ENCODE peak calls at places on chromosome X, in seven cellular contexts. One of them, this sample, is unnamed.

GRCh38 chrX:38895775-38896174 is 94.5 kb downstream of the MID1IP1 start:
- DNase-seq in GM20000: no peak
- DNase-seq in gastrocnemius medialis: no peak
- DNase-seq in H1: no peak
- DNase-seq in AG09319: no peak
- DNase-seq in mesothelial cell of epicardium: no peak
- DNase-seq in cardiac muscle cell: no peak
- DNase-seq in this sample: no peak

GRCh38 chrX:43514820-43515219 is 141.3 kb upstream of the MAOA start:
- DNase-seq in H1: no peak
- DNase-seq in cardiac muscle cell: no peak
- DNase-seq in AG09319: no peak
- DNase-seq in GM20000: no peak
- DNase-seq in mesothelial cell of epicardium: no peak
- DNase-seq in gastrocnemius medialis: no peak
- DNase-seq in this sample: no peak

GRCh38 chrX:110204986-110205385 is 112.9 kb downstream of the AMMECR1 start:
- DNase-seq in mesothelial cell of epicardium: no peak
- DNase-seq in AG09319: peak; percentile 18
- DNase-seq in H1: no peak
- DNase-seq in GM20000: no peak
- DNase-seq in cardiac muscle cell: peak; percentile 68
- DNase-seq in gastrocnemius medialis: no peak
- DNase-seq in this sample: no peak

GRCh38 chrX:72003811-72004750 is 93.4 kb downstream of the NHSL2 start:
- DNase-seq in cardiac muscle cell: peak; percentile 52
- DNase-seq in H1: peak; percentile 58
- DNase-seq in gastrocnemius medialis: peak; percentile 42
- DNase-seq in GM20000: no peak
- DNase-seq in AG09319: peak; percentile 53
- DNase-seq in mesothelial cell of epicardium: no peak
- DNase-seq in this sample: no peak

GRCh38 chrX:107153005-107153404 is 34.4 kb upstream of the RBM41 start:
- DNase-seq in AG09319: no peak
- DNase-seq in gastrocnemius medialis: no peak
- DNase-seq in mesothelial cell of epicardium: no peak
- DNase-seq in GM20000: no peak
- DNase-seq in H1: no peak
- DNase-seq in cardiac muscle cell: no peak
- DNase-seq in this sample: no peak

GRCh38 chrX:124098089-124098488 is 136.6 kb downstream of the STAG2 start:
- DNase-seq in AG09319: peak; percentile 3
- DNase-seq in mesothelial cell of epicardium: no peak
- DNase-seq in cardiac muscle cell: peak; percentile 53
- DNase-seq in H1: no peak
- DNase-seq in gastrocnemius medialis: no peak
- DNase-seq in GM20000: peak; percentile 2
- DNase-seq in this sample: no peak

GRCh38 chrX:97399400-97399799 is 515.7 kb downstream of the RPA4 start:
- DNase-seq in cardiac muscle cell: peak; percentile 42
- DNase-seq in H1: no peak
- DNase-seq in gastrocnemius medialis: no peak
- DNase-seq in AG09319: peak; percentile 19
- DNase-seq in GM20000: peak; percentile 12
- DNase-seq in mesothelial cell of epicardium: no peak
- DNase-seq in this sample: no peak

GRCh38 chrX:75303795-75304194 is 29.9 kb downstream of the UPRT start:
- DNase-seq in GM20000: no peak
- DNase-seq in mesothelial cell of epicardium: no peak
- DNase-seq in AG09319: no peak
- DNase-seq in cardiac muscle cell: peak; percentile 76
- DNase-seq in gastrocnemius medialis: no peak
- DNase-seq in H1: no peak
- DNase-seq in this sample: peak; percentile 64

GRCh38 chrX:109830704-109831206 is 97.7 kb upstream of the ACSL4 start:
- DNase-seq in gastrocnemius medialis: no peak
- DNase-seq in AG09319: peak; percentile 55
- DNase-seq in mesothelial cell of epicardium: no peak
- DNase-seq in cardiac muscle cell: peak; percentile 74
- DNase-seq in GM20000: peak; percentile 20
- DNase-seq in H1: no peak
- DNase-seq in this sample: no peak

GRCh38 chrX:43702079-43702524 is 46.0 kb downstream of the MAOA start:
- DNase-seq in gastrocnemius medialis: no peak
- DNase-seq in cardiac muscle cell: no peak
- DNase-seq in GM20000: no peak
- DNase-seq in mesothelial cell of epicardium: no peak
- DNase-seq in H1: no peak
- DNase-seq in AG09319: no peak
- DNase-seq in this sample: no peak

GRCh38 chrX:72381439-72382198 is 75.9 kb upstream of the CITED1 start:
- DNase-seq in cardiac muscle cell: peak; percentile 29
- DNase-seq in H1: no peak
- DNase-seq in AG09319: no peak
- DNase-seq in mesothelial cell of epicardium: no peak
- DNase-seq in GM20000: no peak
- DNase-seq in gastrocnemius medialis: no peak
- DNase-seq in this sample: no peak

GRCh38 chrX:139776614-139777013 is 68.6 kb upstream of the MCF2 start:
- DNase-seq in H1: no peak
- DNase-seq in mesothelial cell of epicardium: no peak
- DNase-seq in GM20000: no peak
- DNase-seq in cardiac muscle cell: no peak
- DNase-seq in gastrocnemius medialis: no peak
- DNase-seq in AG09319: no peak
- DNase-seq in this sample: no peak

GRCh38 chrX:111375747-111376146 is 36.2 kb downstream of the DCX start:
- DNase-seq in GM20000: no peak
- DNase-seq in AG09319: no peak
- DNase-seq in gastrocnemius medialis: no peak
- DNase-seq in H1: no peak
- DNase-seq in mesothelial cell of epicardium: no peak
- DNase-seq in cardiac muscle cell: peak; percentile 0
- DNase-seq in this sample: no peak

GRCh38 chrX:3377560-3377959 is 31.1 kb upstream of the MXRA5 start:
- DNase-seq in cardiac muscle cell: no peak
- DNase-seq in gastrocnemius medialis: no peak
- DNase-seq in AG09319: no peak
- DNase-seq in GM20000: no peak
- DNase-seq in mesothelial cell of epicardium: no peak
- DNase-seq in H1: no peak
- DNase-seq in this sample: no peak

GRCh38 chrX:153829549-153829798 is 870 bp downstream of the PDZD4 start:
- DNase-seq in GM20000: no peak
- DNase-seq in cardiac muscle cell: no peak
- DNase-seq in AG09319: no peak
- DNase-seq in H1: no peak
- DNase-seq in mesothelial cell of epicardium: no peak
- DNase-seq in gastrocnemius medialis: no peak
- DNase-seq in this sample: no peak

GRCh38 chrX:39309721-39310152 is 508.5 kb downstream of the MID1IP1 start:
- DNase-seq in gastrocnemius medialis: no peak
- DNase-seq in H1: no peak
- DNase-seq in GM20000: peak; percentile 8
- DNase-seq in cardiac muscle cell: peak; percentile 38
- DNase-seq in mesothelial cell of epicardium: no peak
- DNase-seq in AG09319: no peak
- DNase-seq in this sample: no peak

GRCh38 chrX:47743504-47743903 is 84.5 kb upstream of the UXT start:
- DNase-seq in mesothelial cell of epicardium: no peak
- DNase-seq in GM20000: no peak
- DNase-seq in AG09319: no peak
- DNase-seq in H1: no peak
- DNase-seq in gastrocnemius medialis: no peak
- DNase-seq in cardiac muscle cell: peak; percentile 73
- DNase-seq in this sample: no peak

GRCh38 chrX:22314692-22315091 is 42.0 kb downstream of the CBLL2 start:
- DNase-seq in cardiac muscle cell: no peak
- DNase-seq in GM20000: no peak
- DNase-seq in mesothelial cell of epicardium: no peak
- DNase-seq in H1: no peak
- DNase-seq in gastrocnemius medialis: no peak
- DNase-seq in AG09319: no peak
- DNase-seq in this sample: no peak

GRCh38 chrX:154486396-154487207 is at the start of gene UBL4A:
- DNase-seq in mesothelial cell of epicardium: peak; percentile 80
- DNase-seq in H1: peak; percentile 55
- DNase-seq in gastrocnemius medialis: peak; percentile 28
- DNase-seq in GM20000: peak; percentile 85
- DNase-seq in cardiac muscle cell: peak; percentile 75
- DNase-seq in AG09319: no peak
- DNase-seq in this sample: no peak

GRCh38 chrX:45762699-45763647 is 562.3 kb upstream of the DIPK2B start:
- DNase-seq in cardiac muscle cell: no peak
- DNase-seq in gastrocnemius medialis: no peak
- DNase-seq in GM20000: no peak
- DNase-seq in AG09319: no peak
- DNase-seq in mesothelial cell of epicardium: no peak
- DNase-seq in H1: no peak
- DNase-seq in this sample: no peak

GRCh38 chrX:147900349-147900748 is 11.4 kb upstream of the FMR1 start:
- DNase-seq in cardiac muscle cell: no peak
- DNase-seq in mesothelial cell of epicardium: no peak
- DNase-seq in GM20000: no peak
- DNase-seq in gastrocnemius medialis: no peak
- DNase-seq in AG09319: no peak
- DNase-seq in H1: no peak
- DNase-seq in this sample: no peak

DNA sequence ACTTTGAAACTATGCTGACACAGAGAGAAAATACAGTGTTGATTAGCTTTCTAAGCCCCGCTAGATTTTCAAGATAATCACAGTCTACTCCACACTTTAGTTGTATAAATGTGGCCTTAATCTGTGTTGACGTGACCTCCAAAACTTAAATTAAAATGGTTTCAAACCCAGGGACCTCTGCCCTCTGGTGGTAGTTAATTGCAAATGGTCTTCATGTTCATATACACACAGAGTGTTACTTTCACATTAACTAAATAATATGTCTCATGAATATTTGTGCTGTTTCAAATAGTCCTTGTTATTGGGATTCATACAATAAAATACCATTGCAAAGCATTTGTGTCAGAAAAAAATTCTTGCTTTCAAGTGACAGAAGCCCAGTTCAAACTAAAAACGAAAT is 64.3 kb downstream of the TASL start:
- DNase-seq in AG09319: no peak
- DNase-seq in GM20000: peak; percentile 4
- DNase-seq in mesothelial cell of epicardium: no peak
- DNase-seq in H1: no peak
- DNase-seq in cardiac muscle cell: peak; percentile 18
- DNase-seq in gastrocnemius medialis: no peak
- DNase-seq in this sample: no peak
- TF ChIP-seq CTCF in AG09319: peak; percentile 35
- TF ChIP-seq CTCF in GM20000: no peak
- TF ChIP-seq CTCF in mesothelial cell of epicardium: peak; percentile 52
- TF ChIP-seq CTCF in H1: peak; percentile 40
- TF ChIP-seq CTCF in cardiac muscle cell: peak; percentile 38
- TF ChIP-seq CTCF in gastrocnemius medialis: peak; percentile 19
- TF ChIP-seq CTCF in this sample: no peak

DNA sequence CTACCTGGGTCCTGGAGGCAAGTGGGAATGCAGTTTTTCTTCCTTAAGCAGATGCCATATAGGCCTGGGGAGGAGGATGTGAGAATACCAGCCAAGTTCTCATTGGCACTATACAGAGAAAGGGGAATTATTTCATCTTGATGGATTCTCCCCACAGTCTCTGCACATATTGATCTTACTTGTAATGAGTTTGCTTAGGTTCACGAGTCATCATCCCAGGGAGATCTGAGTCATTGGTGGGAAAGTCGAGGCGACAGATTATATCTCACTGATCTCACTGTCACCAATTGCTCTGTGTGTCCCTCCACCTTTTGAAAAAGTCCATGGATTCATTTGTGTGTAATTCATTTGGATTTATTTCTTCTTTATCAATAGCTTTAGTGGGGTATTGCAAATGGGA is 156.8 kb downstream of the AR start:
- DNase-seq in GM20000: no peak
- DNase-seq in H1: no peak
- DNase-seq in mesothelial cell of epicardium: no peak
- DNase-seq in cardiac muscle cell: no peak
- DNase-seq in gastrocnemius medialis: no peak
- DNase-seq in AG09319: no peak
- DNase-seq in this sample: no peak
- TF ChIP-seq CTCF in GM20000: no peak
- TF ChIP-seq CTCF in H1: no peak
- TF ChIP-seq CTCF in mesothelial cell of epicardium: no peak
- TF ChIP-seq CTCF in cardiac muscle cell: no peak
- TF ChIP-seq CTCF in gastrocnemius medialis: no peak
- TF ChIP-seq CTCF in AG09319: no peak
- TF ChIP-seq CTCF in this sample: no peak

DNA sequence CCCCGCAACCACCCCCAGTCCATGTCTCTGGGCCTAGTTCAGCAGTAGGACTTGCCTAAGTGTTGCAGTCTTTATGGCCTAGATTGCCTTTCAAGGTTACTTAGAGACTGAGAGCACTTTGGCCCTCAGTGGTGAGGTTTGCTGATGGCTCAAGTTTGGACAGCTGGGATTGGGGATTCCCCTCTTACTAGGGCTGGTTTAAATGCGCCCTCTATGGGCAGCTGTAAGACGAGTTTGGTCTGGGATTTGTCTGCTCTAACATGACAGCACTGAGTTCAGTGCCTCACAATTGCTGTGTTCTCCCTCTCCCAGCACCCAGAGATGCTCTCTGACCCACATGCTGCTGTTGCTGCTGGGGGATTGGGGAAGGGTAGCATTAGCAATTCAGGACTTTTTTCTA is 23.1 kb downstream of the DACH2 start:
- DNase-seq in H1: peak; percentile 44
- DNase-seq in GM20000: no peak
- DNase-seq in AG09319: no peak
- DNase-seq in cardiac muscle cell: peak; percentile 7
- DNase-seq in mesothelial cell of epicardium: no peak
- DNase-seq in gastrocnemius medialis: no peak
- DNase-seq in this sample: no peak
- TF ChIP-seq CTCF in H1: peak; percentile 70
- TF ChIP-seq CTCF in GM20000: peak; percentile 36
- TF ChIP-seq CTCF in AG09319: peak; percentile 4
- TF ChIP-seq CTCF in cardiac muscle cell: no peak
- TF ChIP-seq CTCF in mesothelial cell of epicardium: no peak
- TF ChIP-seq CTCF in gastrocnemius medialis: peak; percentile 21
- TF ChIP-seq CTCF in this sample: peak; percentile 40

GRCh38 chrX:24117288-24117687 is 32.2 kb upstream of the ZFX start:
- DNase-seq in GM20000: no peak
- DNase-seq in gastrocnemius medialis: peak; percentile 20
- DNase-seq in cardiac muscle cell: peak; percentile 74
- DNase-seq in H1: no peak
- DNase-seq in mesothelial cell of epicardium: no peak
- DNase-seq in AG09319: peak; percentile 44
- DNase-seq in this sample: no peak
- TF ChIP-seq CTCF in GM20000: no peak
- TF ChIP-seq CTCF in gastrocnemius medialis: no peak
- TF ChIP-seq CTCF in cardiac muscle cell: no peak
- TF ChIP-seq CTCF in H1: no peak
- TF ChIP-seq CTCF in mesothelial cell of epicardium: no peak
- TF ChIP-seq CTCF in AG09319: no peak
- TF ChIP-seq CTCF in this sample: no peak

GRCh38 chrX:129823115-129823514 is 20.6 kb downstream of the ZDHHC9 start:
- DNase-seq in H1: no peak
- DNase-seq in mesothelial cell of epicardium: no peak
- DNase-seq in GM20000: peak; percentile 38
- DNase-seq in gastrocnemius medialis: no peak
- DNase-seq in AG09319: no peak
- DNase-seq in cardiac muscle cell: peak; percentile 65
- DNase-seq in this sample: no peak
- TF ChIP-seq CTCF in H1: peak; percentile 53
- TF ChIP-seq CTCF in mesothelial cell of epicardium: no peak
- TF ChIP-seq CTCF in GM20000: peak; percentile 35
- TF ChIP-seq CTCF in gastrocnemius medialis: peak; percentile 43
- TF ChIP-seq CTCF in AG09319: peak; percentile 48
- TF ChIP-seq CTCF in cardiac muscle cell: peak; percentile 62
- TF ChIP-seq CTCF in this sample: peak; percentile 23

GRCh38 chrX:14051416-14051815 is 21.7 kb upstream of the GEMIN8 start:
- DNase-seq in H1: no peak
- DNase-seq in mesothelial cell of epicardium: no peak
- DNase-seq in GM20000: no peak
- DNase-seq in gastrocnemius medialis: no peak
- DNase-seq in AG09319: no peak
- DNase-seq in cardiac muscle cell: no peak
- DNase-seq in this sample: no peak
- TF ChIP-seq CTCF in H1: no peak
- TF ChIP-seq CTCF in mesothelial cell of epicardium: no peak
- TF ChIP-seq CTCF in GM20000: no peak
- TF ChIP-seq CTCF in gastrocnemius medialis: no peak
- TF ChIP-seq CTCF in AG09319: no peak
- TF ChIP-seq CTCF in cardiac muscle cell: no peak
- TF ChIP-seq CTCF in this sample: no peak